ENCODE peak calls at places on chromosomes 12 and 14, in eight cellular contexts. One of them, this sample, is unnamed.

GRCh38 chr12:111368291-111368683 is 608 bp downstream of the PHETA1 start:
- DNase-seq in astrocyte: no peak
- DNase-seq in A549: peak; percentile 33
- DNase-seq in foreskin fibroblast: no peak
- DNase-seq in fibroblast of lung: no peak
- DNase-seq in fibroblast of mammary gland: no peak
- DNase-seq in pancreas: peak; percentile 34
- DNase-seq in astrocyte of the spinal cord: no peak
- DNase-seq in this sample: no peak

GRCh38 chr12:121144416-121144914 is 11.8 kb downstream of the P2RX7 start:
- DNase-seq in fibroblast of mammary gland: peak; percentile 63
- DNase-seq in fibroblast of lung: peak; percentile 24
- DNase-seq in A549: no peak
- DNase-seq in astrocyte: no peak
- DNase-seq in pancreas: no peak
- DNase-seq in foreskin fibroblast: peak; percentile 38
- DNase-seq in astrocyte of the spinal cord: peak; percentile 18
- DNase-seq in this sample: peak; percentile 73

GRCh38 chr12:45322810-45323209 is 106.9 kb downstream of the ANO6 start:
- DNase-seq in astrocyte: no peak
- DNase-seq in foreskin fibroblast: no peak
- DNase-seq in A549: no peak
- DNase-seq in fibroblast of mammary gland: no peak
- DNase-seq in astrocyte of the spinal cord: no peak
- DNase-seq in pancreas: no peak
- DNase-seq in fibroblast of lung: no peak
- DNase-seq in this sample: peak; percentile 33

GRCh38 chr14:95359974-95360826 is 40.5 kb upstream of the CLMN start:
- DNase-seq in pancreas: peak; percentile 32
- DNase-seq in astrocyte of the spinal cord: no peak
- DNase-seq in foreskin fibroblast: no peak
- DNase-seq in astrocyte: no peak
- DNase-seq in fibroblast of lung: peak; percentile 12
- DNase-seq in fibroblast of mammary gland: no peak
- DNase-seq in A549: no peak
- DNase-seq in this sample: no peak

GRCh38 chr14:100540926-100541620 is 46.1 kb downstream of the BEGAIN start:
- DNase-seq in astrocyte: no peak
- DNase-seq in fibroblast of mammary gland: no peak
- DNase-seq in fibroblast of lung: no peak
- DNase-seq in foreskin fibroblast: no peak
- DNase-seq in pancreas: peak; percentile 71
- DNase-seq in A549: no peak
- DNase-seq in astrocyte of the spinal cord: no peak
- DNase-seq in this sample: no peak

GRCh38 chr14:102544745-102545460 is 35.3 kb upstream of the ANKRD9 start:
- DNase-seq in pancreas: no peak
- DNase-seq in fibroblast of lung: no peak
- DNase-seq in A549: no peak
- DNase-seq in astrocyte: no peak
- DNase-seq in foreskin fibroblast: no peak
- DNase-seq in astrocyte of the spinal cord: no peak
- DNase-seq in fibroblast of mammary gland: no peak
- DNase-seq in this sample: no peak

GRCh38 chr12:62774794-62775193 is 160.2 kb downstream of the PPM1H start:
- DNase-seq in astrocyte: no peak
- DNase-seq in A549: no peak
- DNase-seq in pancreas: no peak
- DNase-seq in fibroblast of mammary gland: no peak
- DNase-seq in fibroblast of lung: no peak
- DNase-seq in astrocyte of the spinal cord: no peak
- DNase-seq in foreskin fibroblast: no peak
- DNase-seq in this sample: no peak

GRCh38 chr12:77294016-77294415 is 228.6 kb upstream of the E2F7 start:
- DNase-seq in foreskin fibroblast: no peak
- DNase-seq in A549: no peak
- DNase-seq in astrocyte of the spinal cord: peak; percentile 61
- DNase-seq in fibroblast of lung: peak; percentile 64
- DNase-seq in fibroblast of mammary gland: peak; percentile 41
- DNase-seq in pancreas: no peak
- DNase-seq in astrocyte: peak; percentile 50
- DNase-seq in this sample: peak; percentile 50

GRCh38 chr12:127280393-127281275 is 986.3 kb upstream of the TMEM132C start:
- DNase-seq in pancreas: peak; percentile 18
- DNase-seq in astrocyte: no peak
- DNase-seq in foreskin fibroblast: no peak
- DNase-seq in fibroblast of mammary gland: peak; percentile 22
- DNase-seq in A549: peak; percentile 3
- DNase-seq in fibroblast of lung: no peak
- DNase-seq in astrocyte of the spinal cord: no peak
- DNase-seq in this sample: no peak

GRCh38 chr14:102485693-102486512 is 23.7 kb downstream of the ANKRD9 start:
- DNase-seq in pancreas: no peak
- DNase-seq in astrocyte: no peak
- DNase-seq in fibroblast of lung: no peak
- DNase-seq in astrocyte of the spinal cord: no peak
- DNase-seq in fibroblast of mammary gland: no peak
- DNase-seq in foreskin fibroblast: no peak
- DNase-seq in A549: no peak
- DNase-seq in this sample: no peak

GRCh38 chr14:90965765-90966164 is 94.7 kb downstream of the RPS6KA5 start:
- DNase-seq in astrocyte of the spinal cord: no peak
- DNase-seq in pancreas: no peak
- DNase-seq in fibroblast of lung: no peak
- DNase-seq in astrocyte: no peak
- DNase-seq in A549: no peak
- DNase-seq in fibroblast of mammary gland: no peak
- DNase-seq in foreskin fibroblast: no peak
- DNase-seq in this sample: no peak

DNA sequence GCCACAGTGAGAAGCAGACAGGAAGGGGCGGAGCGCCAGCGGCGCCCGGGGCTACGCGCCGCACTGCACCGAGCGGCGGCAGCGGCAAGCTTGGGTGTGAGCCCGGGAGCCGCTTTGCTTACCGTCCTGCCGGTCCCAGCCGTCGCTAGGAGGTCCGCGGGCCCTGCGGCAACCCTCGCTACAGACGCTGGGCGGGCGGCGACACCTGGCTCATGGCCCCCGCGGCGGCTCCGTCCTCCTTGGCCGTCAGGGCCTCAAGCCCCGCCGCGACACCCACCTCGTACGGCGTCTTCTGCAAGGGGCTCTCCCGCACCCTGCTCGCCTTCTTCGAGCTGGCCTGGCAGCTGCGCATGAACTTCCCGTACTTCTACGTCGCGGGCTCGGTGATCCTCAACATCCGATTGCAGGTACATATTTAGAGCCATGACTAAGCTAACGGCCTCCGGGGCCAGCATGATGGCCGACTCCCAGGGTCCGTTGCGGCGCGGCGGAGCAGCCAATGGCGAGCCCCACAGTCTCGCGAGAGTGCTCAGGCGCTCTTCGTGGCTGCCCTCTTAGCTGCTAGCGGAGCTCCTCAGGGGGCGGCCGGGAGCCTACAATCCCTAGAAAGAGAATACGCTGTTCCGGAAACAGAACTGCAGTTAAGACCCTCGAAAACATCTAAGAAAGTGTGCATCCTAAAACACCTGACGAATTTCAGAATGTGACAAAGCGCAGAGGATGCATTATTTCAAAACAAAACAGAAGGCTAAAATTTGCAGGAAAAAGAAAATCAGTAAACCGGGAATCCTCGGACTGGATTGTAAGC is at the start of gene SMIM10L1:
- DNase-seq in A549: peak; percentile 81
- DNase-seq in fibroblast of mammary gland: peak; percentile 94
- DNase-seq in fibroblast of lung: peak; percentile 93
- DNase-seq in astrocyte of the spinal cord: peak; percentile 97
- DNase-seq in astrocyte: peak; percentile 86
- DNase-seq in foreskin fibroblast: peak; percentile 94
- DNase-seq in pancreas: peak; percentile 88
- DNase-seq in this sample: peak; percentile 95
- TF ChIP-seq CTCF in A549: no peak
- TF ChIP-seq CTCF in fibroblast of mammary gland: no peak
- TF ChIP-seq CTCF in fibroblast of lung: peak; percentile 15
- TF ChIP-seq CTCF in astrocyte of the spinal cord: no peak
- TF ChIP-seq CTCF in astrocyte: no peak
- TF ChIP-seq CTCF in foreskin fibroblast: no peak
- TF ChIP-seq CTCF in pancreas: no peak
- TF ChIP-seq CTCF in this sample: peak; percentile 11

DNA sequence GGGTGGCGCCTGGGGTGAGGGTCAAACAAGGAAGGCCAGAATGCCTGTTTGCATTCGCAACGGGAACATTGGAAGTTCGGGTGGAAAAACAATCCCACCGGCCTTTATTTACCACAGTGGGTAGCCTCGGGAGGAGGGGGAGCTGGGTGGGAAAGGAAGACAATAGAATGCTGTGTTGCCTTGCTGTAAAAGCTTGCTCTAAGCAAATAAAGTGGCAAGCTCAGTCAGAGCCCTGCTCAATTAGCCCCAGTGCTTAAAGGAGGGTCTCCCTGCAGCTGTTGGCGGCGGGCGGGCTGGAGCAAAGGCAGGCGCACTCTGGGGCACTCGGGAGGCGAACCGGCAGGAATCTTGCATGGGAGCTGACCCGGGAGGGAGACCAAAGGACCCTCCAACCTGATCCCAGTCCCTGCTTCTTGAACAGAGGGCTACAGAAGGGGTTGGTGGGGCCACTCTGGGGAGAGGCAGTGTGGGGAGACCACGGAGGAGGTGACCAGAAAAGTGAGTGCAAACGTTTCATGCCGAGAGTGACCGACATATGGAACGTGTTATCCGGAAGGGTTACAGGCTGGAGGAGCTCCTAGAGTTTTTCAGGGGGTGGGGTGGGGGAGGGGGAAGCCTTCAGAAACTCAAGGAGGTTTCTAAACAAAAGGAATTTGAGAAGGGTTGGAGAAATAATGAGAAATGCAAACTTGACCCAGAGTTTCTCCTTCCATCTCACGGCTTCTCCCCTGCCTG is 48.5 kb downstream of the NTF3 start:
- DNase-seq in astrocyte of the spinal cord: no peak
- DNase-seq in pancreas: no peak
- DNase-seq in astrocyte: no peak
- DNase-seq in A549: no peak
- DNase-seq in fibroblast of lung: peak; percentile 8
- DNase-seq in foreskin fibroblast: no peak
- DNase-seq in fibroblast of mammary gland: no peak
- DNase-seq in this sample: no peak
- H3K4me3 ChIP-seq in astrocyte of the spinal cord: no peak overlapping the region
- H3K4me3 ChIP-seq in pancreas: no peak overlapping the region
- H3K4me3 ChIP-seq in astrocyte: no peak overlapping the region
- H3K4me3 ChIP-seq in A549: no peak overlapping the region
- H3K4me3 ChIP-seq in fibroblast of lung: no peak overlapping the region
- H3K4me3 ChIP-seq in foreskin fibroblast: peak overlapping the region; percentile 12
- H3K4me3 ChIP-seq in fibroblast of mammary gland: no peak overlapping the region
- H3K4me3 ChIP-seq in this sample: no peak overlapping the region

GRCh38 chr14:68651075-68651474 is 141.8 kb downstream of the ZFP36L1 start:
- DNase-seq in fibroblast of lung: no peak
- DNase-seq in fibroblast of mammary gland: no peak
- DNase-seq in astrocyte: no peak
- DNase-seq in foreskin fibroblast: no peak
- DNase-seq in pancreas: no peak
- DNase-seq in A549: no peak
- DNase-seq in astrocyte of the spinal cord: no peak
- DNase-seq in this sample: no peak
- TF ChIP-seq CTCF in fibroblast of lung: no peak
- TF ChIP-seq CTCF in fibroblast of mammary gland: no peak
- TF ChIP-seq CTCF in astrocyte: no peak
- TF ChIP-seq CTCF in foreskin fibroblast: no peak
- TF ChIP-seq CTCF in pancreas: no peak
- TF ChIP-seq CTCF in A549: no peak
- TF ChIP-seq CTCF in astrocyte of the spinal cord: no peak
- TF ChIP-seq CTCF in this sample: no peak

DNA sequence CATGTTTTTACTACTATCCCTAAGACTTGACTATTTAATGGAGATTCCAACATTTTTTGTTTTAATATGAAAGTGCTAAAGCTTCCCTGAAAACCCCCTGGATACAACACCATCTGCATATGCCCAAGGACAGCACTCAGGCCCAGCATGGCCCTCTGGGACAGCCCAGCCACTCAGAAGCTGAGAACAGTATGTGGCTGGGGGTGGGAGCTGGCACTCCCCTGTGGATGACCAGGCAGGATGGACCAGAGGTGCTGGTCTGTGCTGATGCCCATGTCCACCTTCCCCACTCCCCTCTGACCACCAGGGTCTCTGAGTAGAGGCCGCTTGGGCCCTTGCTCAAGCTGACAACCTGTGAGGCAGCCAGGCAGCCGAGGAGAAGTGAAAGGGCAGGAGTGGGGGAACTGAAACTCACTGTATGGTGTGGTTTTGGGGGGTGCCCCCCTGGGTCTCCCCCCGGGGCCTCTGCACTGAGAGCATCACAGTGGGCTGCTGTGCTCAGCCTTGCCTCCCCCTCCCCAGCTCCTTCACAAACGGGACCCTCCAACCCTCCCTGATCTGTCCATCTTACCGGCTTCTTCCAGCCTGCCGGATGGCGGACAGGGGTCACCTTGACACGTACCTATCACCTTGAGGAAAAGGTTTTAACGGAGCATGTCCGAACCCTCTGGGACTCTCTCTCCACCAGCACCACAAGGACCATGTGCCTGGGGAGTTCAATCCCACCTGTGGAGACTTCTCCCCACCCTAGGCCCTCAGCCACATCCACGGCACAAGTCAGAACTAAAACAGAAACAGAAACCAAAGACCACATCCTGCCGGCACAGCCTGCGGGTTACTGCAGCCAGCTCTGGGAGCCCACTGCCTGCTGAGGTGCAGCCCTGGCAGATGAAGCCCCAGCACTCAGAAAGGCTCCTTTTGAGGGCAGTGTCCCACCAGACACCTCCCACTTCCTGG is at the start of gene TMEM229B:
- DNase-seq in astrocyte: no peak
- DNase-seq in foreskin fibroblast: no peak
- DNase-seq in pancreas: no peak
- DNase-seq in A549: no peak
- DNase-seq in fibroblast of mammary gland: no peak
- DNase-seq in fibroblast of lung: no peak
- DNase-seq in astrocyte of the spinal cord: peak; percentile 17
- DNase-seq in this sample: no peak
- H3K4me3 ChIP-seq in astrocyte: no peak within 1 kb of the TSS
- H3K4me3 ChIP-seq in foreskin fibroblast: no peak within 1 kb of the TSS
- H3K4me3 ChIP-seq in pancreas: no peak within 1 kb of the TSS
- H3K4me3 ChIP-seq in A549: no peak within 1 kb of the TSS
- H3K4me3 ChIP-seq in fibroblast of mammary gland: no peak within 1 kb of the TSS
- H3K4me3 ChIP-seq in fibroblast of lung: no peak within 1 kb of the TSS
- H3K4me3 ChIP-seq in astrocyte of the spinal cord: no peak within 1 kb of the TSS
- H3K4me3 ChIP-seq in this sample: no peak within 1 kb of the TSS

DNA sequence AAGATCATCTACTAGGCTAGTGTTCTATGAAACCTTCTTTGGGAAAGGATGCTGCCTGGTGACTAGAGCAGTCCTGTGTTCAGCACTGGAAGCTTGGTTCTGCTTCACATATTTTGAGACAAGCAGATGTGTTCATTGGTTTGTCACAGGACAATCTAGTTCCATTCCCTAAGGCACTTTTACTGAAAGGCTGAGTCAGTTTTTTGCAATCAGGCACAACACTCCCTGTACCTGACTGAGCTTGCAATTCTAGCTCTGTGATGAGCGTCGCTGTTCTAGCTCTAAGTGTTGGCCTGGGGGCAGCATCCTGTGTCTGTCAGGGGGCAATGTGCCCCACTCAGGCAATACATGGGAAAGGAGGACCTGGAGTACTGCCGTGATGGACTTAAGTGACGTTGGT is 144.4 kb downstream of the CAND1 start:
- DNase-seq in A549: no peak
- DNase-seq in astrocyte of the spinal cord: no peak
- DNase-seq in foreskin fibroblast: no peak
- DNase-seq in astrocyte: no peak
- DNase-seq in fibroblast of mammary gland: no peak
- DNase-seq in fibroblast of lung: no peak
- DNase-seq in pancreas: no peak
- DNase-seq in this sample: no peak
- TF ChIP-seq CTCF in A549: no peak
- TF ChIP-seq CTCF in astrocyte of the spinal cord: no peak
- TF ChIP-seq CTCF in foreskin fibroblast: no peak
- TF ChIP-seq CTCF in astrocyte: no peak
- TF ChIP-seq CTCF in fibroblast of mammary gland: no peak
- TF ChIP-seq CTCF in fibroblast of lung: no peak
- TF ChIP-seq CTCF in pancreas: no peak
- TF ChIP-seq CTCF in this sample: no peak